ENCODE peak calls at places on chromosomes 7 and 10, in ten cellular contexts. C, I, K, E, W, V, Z, O, J and R are unnamed samples.

GRCh38 chr10:20573924-20574323 is 323.2 kb downstream of the NEBL start:
- DNase-seq in C (no peak), I (no peak), K (no peak), E (no peak), W (no peak), V (no peak), Z (no peak), O (no peak), J (no peak), R (no peak)

GRCh38 chr10:45302573-45302972 is 12.8 kb downstream of the OR13A1 start:
- DNase-seq in C (no peak), I (no peak), K (no peak), E (no peak), W (no peak), V (no peak), Z (no peak), O (no peak), J (no peak), R (no peak)

GRCh38 chr10:133230387-133231195 is 574 bp downstream of the UTF1 start:
- DNase-seq in C (no peak), I (no peak), K (no peak), E (no peak), W (no peak), V (peak; percentile 64), Z (no peak), O (no peak), J (no peak), R (peak; percentile 72)

GRCh38 chr7:155833651-155834050 is 21.4 kb upstream of the SHH start:
- DNase-seq in C (no peak), I (no peak), K (no peak), E (no peak), W (no peak), V (no peak), Z (no peak), O (no peak), J (no peak), R (no peak)

GRCh38 chr10:61320257-61320587 is 133.0 kb downstream of the TMEM26 start:
- DNase-seq in C (no peak), I (no peak), K (no peak), E (no peak), W (no peak), V (no peak), Z (no peak), O (no peak), J (no peak), R (no peak)

GRCh38 chr7:148304456-148304855 is 286.1 kb upstream of the C7orf33 start:
- DNase-seq in C (no peak), I (no peak), K (no peak), E (no peak), W (no peak), V (peak; percentile 44), Z (no peak), O (no peak), J (no peak), R (no peak)

GRCh38 chr7:97772034-97772891 is 40.4 kb downstream of the TAC1 start:
- DNase-seq in C (no peak), I (no peak), K (no peak), E (no peak), W (no peak), V (no peak), Z (no peak), O (no peak), J (no peak), R (no peak)

GRCh38 chr10:24360286-24361127 is 151.6 kb downstream of the KIAA1217 start:
- DNase-seq in C (no peak), I (peak; percentile 83), K (no peak), E (no peak), W (no peak), V (peak; percentile 11), Z (no peak), O (no peak), J (peak; percentile 76), R (peak; percentile 65)

GRCh38 chr7:127885843-127886242 is 145.4 kb downstream of the LRRC4 start:
- DNase-seq in C (no peak), I (peak; percentile 83), K (no peak), E (no peak), W (no peak), V (no peak), Z (no peak), O (no peak), J (peak; percentile 66), R (no peak)

GRCh38 chr10:49649294-49649693 is 30.2 kb upstream of the C10orf53 start:
- DNase-seq in C (no peak), I (no peak), K (no peak), E (no peak), W (no peak), V (peak; percentile 61), Z (no peak), O (no peak), J (peak; percentile 2), R (no peak)

GRCh38 chr7:148060724-148061123 is 529.8 kb upstream of the C7orf33 start:
- DNase-seq in C (no peak), I (no peak), K (no peak), E (no peak), W (no peak), V (no peak), Z (no peak), O (no peak), J (no peak), R (no peak)

GRCh38 chr10:43138757-43139241 is 554 bp downstream of the CSGALNACT2 start:
- DNase-seq in C (no peak), I (peak; percentile 62), K (no peak), E (peak; percentile 67), W (no peak), V (peak; percentile 67), Z (no peak), O (peak; percentile 11), J (peak; percentile 38), R (no peak)

GRCh38 chr10:113529575-113529974 is 23.3 kb upstream of the HABP2 start:
- DNase-seq in C (no peak), I (no peak), K (no peak), E (no peak), W (no peak), V (no peak), Z (no peak), O (no peak), J (no peak), R (no peak)

GRCh38 chr10:13227031-13227430 is 7.1 kb downstream of the UCMA start:
- DNase-seq in C (no peak), I (no peak), K (no peak), E (no peak), W (no peak), V (no peak), Z (no peak), O (no peak), J (no peak), R (no peak)

GRCh38 chr7:25385731-25386136 is 157.4 kb upstream of the NPVF start:
- DNase-seq in C (no peak), I (no peak), K (no peak), E (no peak), W (no peak), V (no peak), Z (peak; percentile 96), O (no peak), J (no peak), R (no peak)

GRCh38 chr10:96743988-96744585 is 23.8 kb upstream of the PIK3AP1 start:
- DNase-seq in C (no peak), I (peak; percentile 9), K (no peak), E (no peak), W (no peak), V (no peak), Z (no peak), O (peak; percentile 8), J (peak; percentile 18), R (no peak)

GRCh38 chr7:38147005-38147404 is 31.0 kb upstream of the STARD3NL start:
- DNase-seq in C (no peak), I (no peak), K (no peak), E (no peak), W (peak; percentile 63), V (no peak), Z (no peak), O (no peak), J (no peak), R (no peak)

GRCh38 chr7:18552943-18553584 is 57.5 kb downstream of the HDAC9 start:
- DNase-seq in C (no peak), I (no peak), K (no peak), E (no peak), W (no peak), V (no peak), Z (peak; percentile 82), O (no peak), J (peak; percentile 52), R (no peak)

GRCh38 chr10:71331736-71332135 is 12.7 kb downstream of the SLC29A3 start:
- DNase-seq in C (no peak), I (no peak), K (no peak), E (no peak), W (no peak), V (no peak), Z (no peak), O (no peak), J (no peak), R (no peak)

GRCh38 chr10:93412801-93413200 is 69.3 kb downstream of the MYOF start:
- DNase-seq in C (no peak), I (no peak), K (no peak), E (no peak), W (no peak), V (peak; percentile 37), Z (no peak), O (no peak), J (no peak), R (no peak)